ENCODE peak calls at places on chromosome 3, in four cellular contexts. E, R, O and V are unnamed samples.
A peak's percentile ranks its signal among the peaks of the same experiment; 100 is the strongest.

GRCh38 chr3:138890555-138891187 is 55.9 kb upstream of the PIK3CB start:
- DNase-seq in O (no peak), R (no peak), E (no peak), V (peak; percentile 95)

GRCh38 chr3:14797731-14798130 is 21.0 kb upstream of the FGD5 start:
- DNase-seq in R (no peak), O (no peak), E (no peak), V (no peak)

GRCh38 chr3:114242947-114243346 is 5.6 kb upstream of the ZNF80 start:
- DNase-seq in R (no peak), E (no peak), O (no peak), V (no peak)

GRCh38 chr3:125310623-125311076 is 64.5 kb downstream of the ZNF148 start:
- DNase-seq in O (peak; percentile 5), E (peak; percentile 56), R (no peak), V (peak; percentile 86)

GRCh38 chr3:159977295-159977694 is 11.3 kb upstream of the IL12A start:
- DNase-seq in R (no peak), E (no peak), O (peak; percentile 15), V (no peak)

GRCh38 chr3:102141096-102141912 is 292.0 kb downstream of the NFKBIZ start:
- DNase-seq in O (no peak), R (no peak), E (no peak), V (no peak)

GRCh38 chr3:106176734-106177133 is 307.9 kb upstream of the CBLB start:
- DNase-seq in E (no peak), R (no peak), O (no peak), V (peak; percentile 26)

GRCh38 chr3:124818398-124819150 is 68.6 kb downstream of the ITGB5 start:
- DNase-seq in O (no peak), E (no peak), R (no peak), V (no peak)

GRCh38 chr3:55500555-55501340 is 13.6 kb upstream of the WNT5A start:
- DNase-seq in E (no peak), O (no peak), R (no peak), V (no peak)

GRCh38 chr3:48524970-48525369 is 21.0 kb upstream of the SHISA5 start:
- DNase-seq in E (no peak), R (no peak), O (no peak), V (no peak)

GRCh38 chr3:126154391-126155279 is 25.8 kb downstream of the ALDH1L1 start:
- DNase-seq in E (no peak), R (no peak), O (no peak), V (no peak)

GRCh38 chr3:195448205-195448875 is 5.5 kb upstream of the ACAP2 start:
- DNase-seq in E (no peak), O (no peak), R (no peak), V (no peak)

GRCh38 chr3:37282996-37283395 is 108.6 kb upstream of the LRRFIP2 start:
- DNase-seq in O (no peak), E (no peak), R (no peak), V (no peak)

GRCh38 chr3:133701435-133702358 is 40.0 kb upstream of the TOPBP1 start:
- DNase-seq in R (no peak), E (no peak), O (no peak), V (peak; percentile 20)
- TF ChIP-seq POLR2A in R (no peak), E (no peak), O (no peak), V (no peak)

GRCh38 chr3:87309601-87310000 is 33.2 kb upstream of the POU1F1 start:
- DNase-seq in R (peak; percentile 43), O (no peak), E (no peak), V (no peak)
- TF ChIP-seq MYC in R (no peak), O (no peak), E (no peak), V (no peak)

DNA sequence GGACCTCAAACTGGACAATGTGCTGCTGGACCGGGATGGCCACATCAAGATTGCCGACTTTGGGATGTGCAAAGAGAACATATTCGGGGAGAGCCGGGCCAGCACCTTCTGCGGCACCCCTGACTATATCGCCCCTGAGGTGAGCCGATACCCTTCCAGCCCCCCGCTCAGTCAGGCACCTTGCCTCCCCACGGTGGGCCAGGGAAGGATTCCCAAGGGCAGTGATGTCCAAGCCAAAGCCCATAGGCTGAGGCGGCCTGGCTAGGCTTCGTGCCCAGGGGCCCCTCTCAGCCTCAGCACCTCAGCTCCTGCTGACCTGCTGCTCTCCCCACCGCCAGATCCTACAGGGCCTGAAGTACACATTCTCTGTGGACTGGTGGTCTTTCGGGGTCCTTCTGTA is 27.7 kb downstream of the PRKCD start:
- DNase-seq in E (no peak), R (no peak), O (no peak), V (no peak)
- TF ChIP-seq POLR2A in E (no peak), R (no peak), O (no peak), V (no peak)

GRCh38 chr3:62361261-62361660 is 12.1 kb downstream of the FEZF2 start:
- DNase-seq in R (no peak), E (no peak), O (no peak), V (no peak)

GRCh38 chr3:62365311-62366092 is 7.8 kb downstream of the FEZF2 start:
- DNase-seq in O (no peak), R (no peak), E (no peak), V (no peak)

GRCh38 chr3:62366093-62366419 is 7.3 kb downstream of the FEZF2 start:
- DNase-seq in O (no peak), R (no peak), E (no peak), V (no peak)

GRCh38 chr3:62361824-62362223 is 11.5 kb downstream of the FEZF2 start:
- DNase-seq in O (no peak), R (no peak), E (no peak), V (no peak)

DNA sequence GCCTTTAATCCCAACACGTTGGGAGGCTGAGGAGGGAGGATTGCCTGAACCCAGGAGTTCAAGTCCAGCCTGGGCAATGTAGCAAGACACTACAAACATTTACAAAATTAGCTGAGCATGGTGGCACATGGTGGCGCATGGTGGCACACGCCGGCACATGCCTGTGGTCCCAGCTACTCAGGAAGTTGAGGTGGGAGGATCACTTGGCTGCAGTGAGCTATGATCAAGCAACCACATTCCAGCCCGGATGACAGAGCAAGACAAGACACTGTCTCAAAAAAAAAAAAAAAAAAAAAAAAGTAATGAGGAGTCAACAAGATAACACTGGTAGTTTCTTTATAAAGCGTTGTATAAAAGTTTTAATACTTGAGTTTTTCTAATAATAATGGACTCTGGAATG is 10.1 kb downstream of the FEZF2 start:
- DNase-seq in E (no peak), O (no peak), R (no peak), V (no peak)
- TF ChIP-seq MYC in E (no peak), O (no peak), R (no peak), V (no peak)